ENCODE peak calls at places on chromosomes 6 and 20, in seven cellular contexts. S, N, Z, F, X, V and J are unnamed samples.

GRCh38 chr6:84581494-84582259 is 182.7 kb downstream of the TBX18 start:
- DNase-seq in S (no peak), N (no peak), Z (no peak), F (no peak), X (no peak), V (no peak), J (no peak)

GRCh38 chr6:65707134-65707826 is at the start of gene EYS:
- DNase-seq in S (no peak), N (no peak), Z (no peak), F (no peak), X (peak), V (no peak), J (no peak)

GRCh38 chr20:2865630-2866029 is 7.7 kb upstream of the PTPRA start:
- DNase-seq in S (no peak), N (peak), Z (peak), F (no peak), X (no peak), V (no peak), J (no peak)

GRCh38 chr20:19073584-19074198 is 138.8 kb upstream of the SLC24A3 start:
- DNase-seq in S (no peak), N (peak), Z (peak), F (peak), X (peak), V (no peak), J (no peak)

GRCh38 chr6:122207794-122208193 is 191.7 kb upstream of the HSF2 start:
- DNase-seq in S (no peak), N (no peak), Z (no peak), F (no peak), X (no peak), V (no peak), J (no peak)

GRCh38 chr6:138431276-138432062 is 27.4 kb downstream of the HEBP2 start:
- DNase-seq in S (no peak), N (no peak), Z (no peak), F (no peak), X (no peak), V (no peak), J (no peak)

GRCh38 chr6:79030023-79030422 is 48.0 kb downstream of the PHIP start:
- DNase-seq in S (no peak), N (no peak), Z (no peak), F (no peak), X (no peak), V (no peak), J (no peak)

GRCh38 chr20:36344517-36345132 is 38.5 kb downstream of the DLGAP4 start:
- DNase-seq in S (peak), N (peak), Z (peak), F (peak), X (no peak), V (no peak), J (peak)

GRCh38 chr6:118869350-118869749 is 24.6 kb upstream of the ASF1A start:
- DNase-seq in S (no peak), N (no peak), Z (no peak), F (no peak), X (no peak), V (no peak), J (no peak)

GRCh38 chr6:165676435-165677068 is 13.5 kb upstream of the PDE10A start:
- DNase-seq in S (no peak), N (no peak), Z (peak), F (no peak), X (no peak), V (no peak), J (peak)

GRCh38 chr6:6790891-6791290 is 202.4 kb downstream of the LY86 start:
- DNase-seq in S (peak), N (no peak), Z (no peak), F (peak), X (no peak), V (no peak), J (no peak)

GRCh38 chr20:24648481-24648880 is 179.1 kb downstream of the SYNDIG1 start:
- DNase-seq in S (no peak), N (no peak), Z (no peak), F (no peak), X (no peak), V (no peak), J (no peak)
- TF ChIP-seq MAX in S (no peak), N (no peak), Z (no peak), F (no peak), X (no peak), V (no peak), J (no peak)

GRCh38 chr20:41447026-41447425 is 80.4 kb upstream of the EMILIN3 start:
- DNase-seq in S (no peak), N (no peak), Z (no peak), F (no peak), X (no peak), V (no peak), J (no peak)

GRCh38 chr20:41446471-41446870 is 79.9 kb upstream of the EMILIN3 start:
- DNase-seq in S (no peak), N (no peak), Z (no peak), F (no peak), X (no peak), V (no peak), J (no peak)

GRCh38 chr20:41443667-41444066 is 77.0 kb upstream of the EMILIN3 start:
- DNase-seq in S (no peak), N (no peak), Z (no peak), F (no peak), X (no peak), V (no peak), J (no peak)

GRCh38 chr20:41440882-41441281 is 74.3 kb upstream of the EMILIN3 start:
- DNase-seq in S (no peak), N (no peak), Z (no peak), F (no peak), X (no peak), V (no peak), J (no peak)

GRCh38 chr20:41444821-41445220 is 78.2 kb upstream of the EMILIN3 start:
- DNase-seq in S (no peak), N (no peak), Z (no peak), F (no peak), X (no peak), V (no peak), J (no peak)
- H3K27ac ChIP-seq in S (no peak), N (no peak), Z (no peak), F (no peak), X (no peak), V (no peak), J (no peak)

GRCh38 chr6:48978016-48978415 is 485.0 kb downstream of the MMUT start:
- DNase-seq in S (no peak), N (no peak), Z (no peak), F (no peak), X (no peak), V (no peak), J (no peak)

GRCh38 chr6:48979085-48979484 is 484.0 kb downstream of the MMUT start:
- DNase-seq in S (no peak), N (no peak), Z (no peak), F (no peak), X (no peak), V (no peak), J (no peak)

GRCh38 chr6:48977573-48977972 is 485.5 kb downstream of the MMUT start:
- DNase-seq in S (no peak), N (no peak), Z (no peak), F (no peak), X (no peak), V (no peak), J (no peak)

DNA sequence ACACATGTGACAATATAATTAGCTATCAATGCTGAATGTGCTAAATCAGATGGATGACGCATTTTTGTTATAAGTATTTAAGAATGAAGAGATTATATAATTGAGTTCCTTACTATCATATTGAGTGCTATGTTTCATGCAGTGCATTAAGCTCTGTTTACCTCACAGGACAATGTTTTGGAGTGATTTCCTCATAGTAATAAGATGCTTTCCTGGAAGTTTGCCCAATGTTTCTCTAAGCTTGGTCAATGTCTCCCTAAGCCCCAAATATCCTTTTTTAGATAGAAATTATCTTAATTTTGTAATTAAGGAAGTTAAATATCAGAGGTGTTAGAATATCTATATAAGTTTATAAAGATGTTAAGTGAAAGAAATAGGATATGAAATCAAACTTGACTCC is 489.6 kb downstream of the MMUT start:
- DNase-seq in S (no peak), N (no peak), Z (no peak), F (no peak), X (no peak), V (no peak), J (no peak)
- TF ChIP-seq POLR2AphosphoS5 in S (no peak), N (no peak), Z (no peak), F (no peak), X (no peak), V (no peak), J (no peak)

DNA sequence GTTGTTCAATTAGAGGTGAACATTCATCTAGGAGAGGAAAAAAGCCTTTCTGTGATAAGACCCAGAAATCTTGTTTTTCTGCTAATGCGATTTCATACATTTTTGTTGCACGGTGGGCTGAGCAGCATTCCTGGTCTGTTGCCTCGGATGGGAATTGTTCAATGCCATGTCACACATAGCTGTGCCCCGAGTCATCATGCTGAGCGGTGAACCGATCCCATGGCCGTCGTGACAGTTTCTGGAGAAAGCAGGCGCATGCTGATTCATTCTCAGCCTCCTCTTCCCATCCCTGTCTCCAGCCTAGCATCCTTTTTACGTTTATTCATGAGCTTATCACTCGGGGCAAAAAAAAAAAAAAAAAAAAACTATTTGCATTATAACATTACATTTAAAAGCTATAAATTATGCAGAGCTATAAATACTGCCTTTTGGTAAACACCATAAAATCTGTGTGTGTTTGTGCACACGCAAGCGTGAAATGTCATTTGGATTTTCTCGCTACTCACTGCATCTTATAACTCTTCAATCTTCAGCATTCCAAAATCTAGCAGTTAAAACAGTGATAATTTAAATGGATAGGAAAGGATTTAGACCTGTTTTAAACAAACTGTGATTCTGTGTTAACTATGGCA is 58.9 kb upstream of the IFNGR1 start:
- DNase-seq in S (peak), N (no peak), Z (no peak), F (peak), X (no peak), V (no peak), J (peak)
- TF ChIP-seq MAX in S (peak), N (no peak), Z (no peak), F (no peak), X (no peak), V (no peak), J (no peak)

GRCh38 chr6:15058200-15059070 is 187.4 kb upstream of the JARID2 start:
- DNase-seq in S (no peak), N (no peak), Z (peak), F (no peak), X (peak), V (no peak), J (no peak)

GRCh38 chr6:15061176-15061575 is 184.7 kb upstream of the JARID2 start:
- DNase-seq in S (no peak), N (no peak), Z (no peak), F (no peak), X (no peak), V (no peak), J (no peak)

GRCh38 chr6:15063253-15063853 is 182.5 kb upstream of the JARID2 start:
- DNase-seq in S (no peak), N (no peak), Z (peak), F (peak), X (no peak), V (no peak), J (no peak)

GRCh38 chr6:15062311-15063252 is 183.3 kb upstream of the JARID2 start:
- DNase-seq in S (no peak), N (no peak), Z (peak), F (no peak), X (no peak), V (no peak), J (no peak)

GRCh38 chr6:15061908-15062307 is 184.0 kb upstream of the JARID2 start:
- DNase-seq in S (no peak), N (no peak), Z (no peak), F (no peak), X (no peak), V (no peak), J (no peak)
- H3K27ac ChIP-seq in S (no peak), N (no peak), Z (peak), F (no peak), X (no peak), V (no peak), J (no peak)

DNA sequence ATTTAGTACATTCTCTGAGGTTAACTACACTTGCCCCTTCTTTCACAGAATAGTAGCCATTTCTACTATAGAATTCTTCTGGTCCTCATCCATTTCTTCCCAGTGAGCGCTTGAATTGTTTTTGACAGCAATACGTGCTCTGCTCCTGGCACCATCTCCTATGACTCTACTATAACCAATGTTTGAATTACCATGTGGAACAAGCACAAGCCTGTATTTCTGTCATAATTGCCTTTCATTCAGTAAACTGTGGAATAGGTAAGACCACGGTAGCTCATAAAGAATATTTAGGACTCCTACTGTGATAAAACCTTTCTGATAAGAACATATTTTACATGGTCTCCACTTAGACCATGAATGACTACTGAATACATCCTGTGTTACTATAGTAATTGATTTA is 435.4 kb upstream of the NRSN1 start:
- DNase-seq in S (no peak), N (no peak), Z (no peak), F (no peak), X (no peak), V (no peak), J (no peak)
- TF ChIP-seq POLR2AphosphoS5 in S (no peak), N (no peak), Z (no peak), F (no peak), X (no peak), V (no peak), J (no peak)

GRCh38 chr6:36776167-36776566 is 63.1 kb downstream of the CPNE5 start:
- DNase-seq in S (no peak), N (no peak), Z (no peak), F (no peak), X (no peak), V (no peak), J (no peak)

GRCh38 chr6:36781669-36782068 is 57.6 kb downstream of the CPNE5 start:
- DNase-seq in S (no peak), N (no peak), Z (no peak), F (no peak), X (no peak), V (no peak), J (no peak)

GRCh38 chr6:36780517-36781210 is 58.6 kb downstream of the CPNE5 start:
- DNase-seq in S (no peak), N (no peak), Z (no peak), F (peak), X (no peak), V (no peak), J (no peak)

GRCh38 chr6:36777806-36778205 is 61.4 kb downstream of the CPNE5 start:
- DNase-seq in S (no peak), N (no peak), Z (no peak), F (no peak), X (no peak), V (no peak), J (no peak)

GRCh38 chr6:36779227-36779626 is 60.0 kb downstream of the CPNE5 start:
- DNase-seq in S (no peak), N (no peak), Z (no peak), F (no peak), X (no peak), V (no peak), J (no peak)
- TF ChIP-seq MAX in S (no peak), N (no peak), Z (no peak), F (no peak), X (no peak), V (no peak), J (no peak)